ENCODE peak calls at places on chromosomes 16 and 17, in five cellular contexts. W, C, Q, X and Y are unnamed samples.

GRCh38 chr16:75087040-75087979 is 29.3 kb downstream of the LDHD start:
- DNase-seq in W (no peak), C (no peak), Q (no peak), X (no peak), Y (peak; percentile 89)

GRCh38 chr16:88479795-88480760 is 27.0 kb downstream of the ZFPM1 start:
- DNase-seq in W (no peak), C (no peak), Q (no peak), X (no peak), Y (no peak)

GRCh38 chr17:8312726-8313600 is 2.9 kb downstream of the ARHGEF15 start:
- DNase-seq in W (no peak), C (no peak), Q (no peak), X (no peak), Y (no peak)

GRCh38 chr16:85383836-85384825 is 229.0 kb upstream of the GSE1 start:
- DNase-seq in W (no peak), C (no peak), Q (no peak), X (no peak), Y (no peak)

GRCh38 chr17:57902117-57902799 is 52.4 kb upstream of the MRPS23 start:
- DNase-seq in W (no peak), C (no peak), Q (no peak), X (no peak), Y (peak; percentile 55)

GRCh38 chr17:36743130-36743529 is 141.7 kb downstream of the MRM1 start:
- DNase-seq in W (no peak), C (no peak), Q (no peak), X (no peak), Y (no peak)

GRCh38 chr16:86664518-86665318 is 86.4 kb downstream of the FOXL1 start:
- DNase-seq in W (no peak), C (no peak), Q (no peak), X (no peak), Y (peak; percentile 99)

GRCh38 chr16:84614914-84615813 is 2.7 kb downstream of the COTL1 start:
- DNase-seq in W (no peak), C (no peak), Q (no peak), X (no peak), Y (no peak)

GRCh38 chr16:1602285-1602684 is 9.6 kb downstream of the IFT140 start:
- DNase-seq in W (no peak), C (no peak), Q (no peak), X (no peak), Y (no peak)

GRCh38 chr17:50549256-50549941 is 2.4 kb downstream of the SPATA20 start:
- DNase-seq in W (no peak), C (no peak), Q (no peak), X (no peak), Y (no peak)

GRCh38 chr17:11996722-11997146 is 541 bp downstream of the ZNF18 start:
- DNase-seq in W (no peak), C (peak; percentile 19), Q (no peak), X (peak; percentile 3), Y (peak; percentile 65)

GRCh38 chr16:16887193-16887592 is 508.3 kb downstream of the NPIPA7 start:
- DNase-seq in W (no peak), C (no peak), Q (no peak), X (no peak), Y (no peak)

GRCh38 chr16:29662729-29663019 is 373 bp upstream of the SPN start:
- DNase-seq in W (no peak), C (no peak), Q (no peak), X (no peak), Y (no peak)

GRCh38 chr17:48002208-48002919 is 31.5 kb downstream of the CDK5RAP3 start:
- DNase-seq in W (no peak), C (no peak), Q (no peak), X (no peak), Y (peak; percentile 82)

GRCh38 chr16:77674888-77675287 is 47.4 kb upstream of the NUDT7 start:
- DNase-seq in W (no peak), C (no peak), Q (no peak), X (peak; percentile 62), Y (peak; percentile 58)

GRCh38 chr17:34398990-34399389 is 36.0 kb upstream of the CCL1 start:
- DNase-seq in W (no peak), C (no peak), Q (no peak), X (no peak), Y (no peak)

GRCh38 chr17:27878776-27879562 is 14.2 kb downstream of the LYRM9 start:
- DNase-seq in W (no peak), C (no peak), Q (no peak), X (no peak), Y (no peak)

GRCh38 chr16:2160915-2161551 is 5.5 kb downstream of the TRAF7 start:
- DNase-seq in W (no peak), C (no peak), Q (no peak), X (no peak), Y (no peak)

GRCh38 chr17:77829871-77830799 is 128.4 kb upstream of the TNRC6C start:
- DNase-seq in W (no peak), C (no peak), Q (no peak), X (no peak), Y (peak; percentile 65)

GRCh38 chr17:38572665-38573365 is 32.9 kb downstream of the SRCIN1 start:
- DNase-seq in W (peak; percentile 89), C (no peak), Q (peak; percentile 77), X (no peak), Y (no peak)

GRCh38 chr16:29784901-29785500 is 5.5 kb upstream of the KIF22 start:
- DNase-seq in W (peak; percentile 92), C (peak; percentile 70), Q (peak; percentile 48), X (no peak), Y (peak; percentile 77)

GRCh38 chr17:62678214-62678919 is 50.9 kb downstream of the MRC2 start:
- DNase-seq in W (no peak), C (no peak), Q (no peak), X (no peak), Y (no peak)

GRCh38 chr17:32112416-32112815 is 29.9 kb upstream of the RHOT1 start:
- DNase-seq in W (no peak), C (no peak), Q (no peak), X (no peak), Y (no peak)

GRCh38 chr17:18314059-18314730 is 599 bp downstream of the TOP3A start:
- DNase-seq in W (no peak), C (no peak), Q (peak; percentile 23), X (peak; percentile 16), Y (peak; percentile 46)

GRCh38 chr16:53600076-53600475 is 97.1 kb upstream of the AKTIP start:
- DNase-seq in W (no peak), C (no peak), Q (no peak), X (no peak), Y (peak; percentile 47)

GRCh38 chr16:19559242-19559910 is 3.9 kb downstream of the VPS35L start:
- DNase-seq in W (no peak), C (no peak), Q (peak; percentile 59), X (no peak), Y (peak; percentile 73)

GRCh38 chr17:29855686-29856085 is 74.3 kb downstream of the SSH2 start:
- DNase-seq in W (no peak), C (no peak), Q (no peak), X (no peak), Y (peak; percentile 50)

GRCh38 chr17:75557852-75558665 is 29.5 kb upstream of the MYO15B start:
- DNase-seq in W (no peak), C (no peak), Q (no peak), X (no peak), Y (no peak)
- H3K9ac ChIP-seq in W (no peak overlapping the region), C (no peak overlapping the region), Q (no peak overlapping the region), X (no peak overlapping the region), Y (no peak overlapping the region)

GRCh38 chr16:11903906-11904305 is 11.8 kb downstream of the GSPT1 start:
- DNase-seq in W (no peak), C (no peak), Q (no peak), X (no peak), Y (no peak)
- H2BK12ac ChIP-seq in W (no peak overlapping the region), C (no peak overlapping the region), Q (no peak overlapping the region), X (no peak overlapping the region), Y (no peak overlapping the region)

DNA sequence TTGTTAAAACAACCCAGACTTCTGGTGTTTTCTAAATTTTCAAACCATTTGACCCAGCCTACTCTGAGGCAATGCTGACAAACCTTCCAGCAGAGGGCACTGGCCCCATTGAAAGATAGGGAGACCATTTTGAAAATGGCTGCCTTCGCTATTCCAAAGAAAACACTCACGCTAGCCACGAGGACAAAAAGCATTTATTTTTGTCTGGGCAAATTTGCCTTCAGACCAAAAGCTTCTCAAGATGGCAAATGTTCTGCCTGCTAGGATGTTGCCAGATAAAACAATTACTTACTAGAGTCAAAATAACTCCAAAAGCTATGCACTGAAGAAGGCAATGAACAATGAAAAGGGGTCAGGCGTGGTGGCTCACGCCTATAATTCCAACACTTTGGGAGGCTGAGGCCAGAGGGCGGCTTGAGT is 296.7 kb upstream of the IRX5 start:
- DNase-seq in W (peak; percentile 41), C (no peak), Q (no peak), X (peak; percentile 39), Y (no peak)
- H2BK120ac ChIP-seq in W (no peak overlapping the region), C (no peak overlapping the region), Q (no peak overlapping the region), X (no peak overlapping the region), Y (no peak overlapping the region)

GRCh38 chr17:10730956-10731879 is 1.4 kb upstream of the TMEM220 start:
- DNase-seq in W (peak; percentile 40), C (no peak), Q (no peak), X (no peak), Y (peak; percentile 22)
- H3K9ac ChIP-seq in W (no peak overlapping the region), C (no peak overlapping the region), Q (no peak overlapping the region), X (no peak overlapping the region), Y (peak overlapping the region; percentile 90)

DNA sequence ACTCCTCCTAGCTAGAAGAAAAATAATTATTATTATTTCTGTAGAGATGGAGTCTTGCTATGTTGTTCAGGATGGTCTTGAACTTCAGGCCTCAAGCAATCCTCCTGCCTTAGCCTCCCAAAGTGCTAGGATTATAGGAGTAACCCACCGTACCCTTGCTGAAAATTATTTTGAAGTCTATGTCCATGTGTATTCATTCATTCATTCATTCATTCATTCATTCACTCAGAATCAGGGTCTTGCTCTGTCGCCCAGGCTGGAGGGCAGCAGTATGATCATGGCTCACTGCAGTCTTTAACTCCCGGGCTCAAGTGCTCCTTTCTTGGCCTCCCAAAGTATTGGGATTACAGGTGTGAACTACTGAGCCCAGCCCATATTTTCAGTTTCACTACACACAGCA is 4.1 kb downstream of the SLC7A6OS start:
- DNase-seq in W (no peak), C (no peak), Q (no peak), X (no peak), Y (no peak)
- H2BK12ac ChIP-seq in W (no peak overlapping the region), C (no peak overlapping the region), Q (no peak overlapping the region), X (no peak overlapping the region), Y (no peak overlapping the region)

DNA sequence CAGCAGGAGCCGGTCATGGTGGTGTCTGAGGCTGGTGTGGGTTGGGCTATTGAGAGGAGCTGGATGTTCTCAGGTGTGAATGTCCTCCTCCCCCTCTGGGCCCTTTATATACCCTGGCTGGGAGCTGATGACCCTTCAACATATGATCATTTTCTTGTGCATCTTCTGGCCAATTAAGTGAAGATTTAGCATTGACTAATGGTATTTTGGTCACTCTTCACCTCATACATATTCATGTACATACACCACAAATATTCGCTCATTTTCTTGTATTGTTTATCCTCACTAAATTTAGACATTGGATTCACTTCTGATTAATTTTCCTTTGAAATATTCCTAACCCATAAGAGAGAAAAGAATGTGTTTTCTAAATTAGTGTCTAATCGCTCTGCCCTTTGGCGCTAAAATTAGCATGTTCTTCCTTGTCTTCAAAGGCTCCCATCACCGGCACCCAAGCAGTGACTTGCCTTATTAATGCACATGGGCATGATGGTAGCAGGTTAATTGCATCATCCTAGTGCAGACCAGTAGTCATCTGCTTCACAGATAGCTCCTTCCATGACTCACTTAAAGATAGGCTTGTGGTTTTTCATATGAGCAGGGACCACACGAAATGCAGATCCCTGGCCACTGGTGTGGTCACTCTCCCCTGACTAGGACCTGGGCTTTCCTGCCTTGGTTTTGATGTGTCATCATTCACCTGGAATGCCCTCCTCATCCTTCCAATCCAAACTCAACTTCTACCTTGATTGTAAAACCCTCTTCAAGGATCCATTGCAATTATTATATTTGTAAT is at the start of gene KRTAP2-4:
- DNase-seq in W (no peak), C (no peak), Q (no peak), X (peak; percentile 77), Y (peak; percentile 90)
- H2BK120ac ChIP-seq in W (no peak within 1 kb of the TSS), C (no peak within 1 kb of the TSS), Q (no peak within 1 kb of the TSS), X (no peak within 1 kb of the TSS), Y (no peak within 1 kb of the TSS)